ENCODE peak calls at places on chromosomes 5 and 9, in eight cellular contexts. One of them, this sample, is unnamed. For H3K36me3, the result is how much of the 10 kb centered on the place peaks cover.

GRCh38 chr9:83959061-83959460 is 21.0 kb downstream of the HNRNPK start:
- DNase-seq in testis: no peak
- DNase-seq in esophagus muscularis mucosa: no peak
- DNase-seq in H1: no peak
- DNase-seq in breast epithelium: no peak
- DNase-seq in ovary: no peak
- DNase-seq in heart left ventricle: no peak
- DNase-seq in Peyer's patch: no peak
- DNase-seq in this sample: no peak

GRCh38 chr5:137446611-137447010 is 52.5 kb downstream of the SPOCK1 start:
- DNase-seq in H1: no peak
- DNase-seq in breast epithelium: no peak
- DNase-seq in ovary: no peak
- DNase-seq in heart left ventricle: no peak
- DNase-seq in esophagus muscularis mucosa: no peak
- DNase-seq in Peyer's patch: no peak
- DNase-seq in testis: no peak
- DNase-seq in this sample: no peak

GRCh38 chr9:92035146-92035545 is 80.1 kb downstream of the SPTLC1 start:
- DNase-seq in Peyer's patch: no peak
- DNase-seq in breast epithelium: no peak
- DNase-seq in esophagus muscularis mucosa: no peak
- DNase-seq in testis: no peak
- DNase-seq in heart left ventricle: no peak
- DNase-seq in ovary: no peak
- DNase-seq in H1: no peak
- DNase-seq in this sample: no peak

GRCh38 chr5:85320495-85320894 is 935.8 kb upstream of the EDIL3 start:
- DNase-seq in breast epithelium: no peak
- DNase-seq in H1: no peak
- DNase-seq in testis: no peak
- DNase-seq in Peyer's patch: no peak
- DNase-seq in esophagus muscularis mucosa: no peak
- DNase-seq in ovary: no peak
- DNase-seq in heart left ventricle: no peak
- DNase-seq in this sample: no peak

GRCh38 chr5:143933434-143933833 is 121.5 kb downstream of the HMHB1 start:
- DNase-seq in ovary: no peak
- DNase-seq in testis: no peak
- DNase-seq in breast epithelium: no peak
- DNase-seq in Peyer's patch: no peak
- DNase-seq in H1: no peak
- DNase-seq in heart left ventricle: no peak
- DNase-seq in esophagus muscularis mucosa: no peak
- DNase-seq in this sample: no peak

GRCh38 chr9:27125936-27126335 is 16.9 kb downstream of the TEK start:
- DNase-seq in esophagus muscularis mucosa: no peak
- DNase-seq in breast epithelium: no peak
- DNase-seq in testis: no peak
- DNase-seq in Peyer's patch: no peak
- DNase-seq in heart left ventricle: no peak
- DNase-seq in H1: no peak
- DNase-seq in ovary: no peak
- DNase-seq in this sample: no peak

GRCh38 chr9:34507966-34508365 is 14.8 kb downstream of the ENHO start:
- DNase-seq in H1: no peak
- DNase-seq in esophagus muscularis mucosa: no peak
- DNase-seq in breast epithelium: no peak
- DNase-seq in Peyer's patch: peak
- DNase-seq in heart left ventricle: no peak
- DNase-seq in testis: no peak
- DNase-seq in ovary: no peak
- DNase-seq in this sample: no peak

GRCh38 chr9:111805841-111806241 is 11.1 kb upstream of the SHOC1 start:
- DNase-seq in esophagus muscularis mucosa: no peak
- DNase-seq in Peyer's patch: no peak
- DNase-seq in heart left ventricle: no peak
- DNase-seq in H1: no peak
- DNase-seq in testis: no peak
- DNase-seq in breast epithelium: no peak
- DNase-seq in ovary: no peak
- DNase-seq in this sample: no peak

GRCh38 chr5:158534203-158534602 is 565.5 kb downstream of the EBF1 start:
- DNase-seq in Peyer's patch: no peak
- DNase-seq in ovary: no peak
- DNase-seq in breast epithelium: no peak
- DNase-seq in testis: no peak
- DNase-seq in H1: peak
- DNase-seq in heart left ventricle: no peak
- DNase-seq in esophagus muscularis mucosa: no peak
- DNase-seq in this sample: no peak

GRCh38 chr5:149049371-149049781 is 13.5 kb downstream of the SH3TC2 start:
- DNase-seq in Peyer's patch: no peak
- DNase-seq in ovary: no peak
- DNase-seq in heart left ventricle: no peak
- DNase-seq in H1: no peak
- DNase-seq in breast epithelium: no peak
- DNase-seq in esophagus muscularis mucosa: peak
- DNase-seq in testis: no peak
- DNase-seq in this sample: no peak

GRCh38 chr5:146000072-146000471 is 63.7 kb downstream of the SH3RF2 start:
- DNase-seq in testis: no peak
- DNase-seq in H1: no peak
- DNase-seq in breast epithelium: no peak
- DNase-seq in ovary: no peak
- DNase-seq in Peyer's patch: no peak
- DNase-seq in esophagus muscularis mucosa: no peak
- DNase-seq in heart left ventricle: no peak
- DNase-seq in this sample: no peak

GRCh38 chr5:139638090-139638735 is 9.9 kb upstream of the CXXC5 start:
- DNase-seq in breast epithelium: no peak
- DNase-seq in ovary: peak
- DNase-seq in Peyer's patch: peak
- DNase-seq in esophagus muscularis mucosa: peak
- DNase-seq in testis: peak
- DNase-seq in H1: peak
- DNase-seq in heart left ventricle: peak
- DNase-seq in this sample: peak

GRCh38 chr5:90932052-90932699 is 373.6 kb downstream of the ADGRV1 start:
- DNase-seq in Peyer's patch: peak
- DNase-seq in esophagus muscularis mucosa: no peak
- DNase-seq in heart left ventricle: peak
- DNase-seq in ovary: peak
- DNase-seq in testis: peak
- DNase-seq in breast epithelium: no peak
- DNase-seq in H1: no peak
- DNase-seq in this sample: peak

GRCh38 chr5:128346038-128346437 is 192.0 kb downstream of the FBN2 start:
- DNase-seq in Peyer's patch: no peak
- DNase-seq in heart left ventricle: no peak
- DNase-seq in ovary: no peak
- DNase-seq in breast epithelium: no peak
- DNase-seq in H1: no peak
- DNase-seq in esophagus muscularis mucosa: no peak
- DNase-seq in testis: no peak
- DNase-seq in this sample: no peak

GRCh38 chr9:69376651-69377050 is 51.6 kb downstream of the ENTREP1 start:
- DNase-seq in breast epithelium: peak
- DNase-seq in heart left ventricle: peak
- DNase-seq in H1: no peak
- DNase-seq in esophagus muscularis mucosa: peak
- DNase-seq in ovary: peak
- DNase-seq in Peyer's patch: no peak
- DNase-seq in testis: no peak
- DNase-seq in this sample: peak

GRCh38 chr9:134757206-134757975 is 115.8 kb downstream of the COL5A1 start:
- DNase-seq in breast epithelium: no peak
- DNase-seq in esophagus muscularis mucosa: no peak
- DNase-seq in testis: no peak
- DNase-seq in Peyer's patch: no peak
- DNase-seq in ovary: no peak
- DNase-seq in heart left ventricle: no peak
- DNase-seq in H1: no peak
- DNase-seq in this sample: no peak

GRCh38 chr5:181223041-181223728 is at the start of gene TRIM41:
- DNase-seq in Peyer's patch: peak
- DNase-seq in ovary: peak
- DNase-seq in heart left ventricle: peak
- DNase-seq in esophagus muscularis mucosa: peak
- DNase-seq in breast epithelium: peak
- DNase-seq in testis: peak
- DNase-seq in H1: peak
- DNase-seq in this sample: peak
- TF ChIP-seq POLR2A in Peyer's patch: peak
- TF ChIP-seq POLR2A in ovary: peak
- TF ChIP-seq POLR2A in heart left ventricle: peak
- TF ChIP-seq POLR2A in esophagus muscularis mucosa: peak
- TF ChIP-seq POLR2A in breast epithelium: peak
- TF ChIP-seq POLR2A in testis: peak
- TF ChIP-seq POLR2A in H1: peak
- TF ChIP-seq POLR2A in this sample: no peak

DNA sequence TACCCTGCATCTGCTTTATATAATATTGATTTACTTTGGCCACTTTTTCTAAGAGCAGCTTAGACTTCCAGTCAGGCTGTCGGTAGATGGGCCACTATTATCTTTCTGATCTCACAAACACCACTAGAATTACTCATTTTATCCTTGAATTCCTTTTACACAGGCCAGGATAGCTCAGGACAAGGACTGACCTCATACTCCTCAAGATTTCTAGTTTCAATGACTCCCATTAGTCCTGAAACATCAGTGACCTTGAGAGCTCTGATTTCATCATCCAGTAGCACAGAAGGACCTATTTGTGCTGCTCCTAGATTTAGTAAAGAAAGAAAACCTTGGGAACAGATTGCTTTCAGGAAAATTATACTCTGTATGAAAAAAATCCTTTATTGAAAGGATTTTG is 727.9 kb upstream of the PTPRD start:
- DNase-seq in Peyer's patch: no peak
- DNase-seq in H1: no peak
- DNase-seq in heart left ventricle: no peak
- DNase-seq in testis: no peak
- DNase-seq in breast epithelium: no peak
- DNase-seq in esophagus muscularis mucosa: no peak
- DNase-seq in ovary: no peak
- DNase-seq in this sample: no peak
- TF ChIP-seq CTCF in Peyer's patch: no peak
- TF ChIP-seq CTCF in H1: no peak
- TF ChIP-seq CTCF in heart left ventricle: no peak
- TF ChIP-seq CTCF in testis: no peak
- TF ChIP-seq CTCF in breast epithelium: no peak
- TF ChIP-seq CTCF in esophagus muscularis mucosa: no peak
- TF ChIP-seq CTCF in ovary: no peak
- TF ChIP-seq CTCF in this sample: no peak

DNA sequence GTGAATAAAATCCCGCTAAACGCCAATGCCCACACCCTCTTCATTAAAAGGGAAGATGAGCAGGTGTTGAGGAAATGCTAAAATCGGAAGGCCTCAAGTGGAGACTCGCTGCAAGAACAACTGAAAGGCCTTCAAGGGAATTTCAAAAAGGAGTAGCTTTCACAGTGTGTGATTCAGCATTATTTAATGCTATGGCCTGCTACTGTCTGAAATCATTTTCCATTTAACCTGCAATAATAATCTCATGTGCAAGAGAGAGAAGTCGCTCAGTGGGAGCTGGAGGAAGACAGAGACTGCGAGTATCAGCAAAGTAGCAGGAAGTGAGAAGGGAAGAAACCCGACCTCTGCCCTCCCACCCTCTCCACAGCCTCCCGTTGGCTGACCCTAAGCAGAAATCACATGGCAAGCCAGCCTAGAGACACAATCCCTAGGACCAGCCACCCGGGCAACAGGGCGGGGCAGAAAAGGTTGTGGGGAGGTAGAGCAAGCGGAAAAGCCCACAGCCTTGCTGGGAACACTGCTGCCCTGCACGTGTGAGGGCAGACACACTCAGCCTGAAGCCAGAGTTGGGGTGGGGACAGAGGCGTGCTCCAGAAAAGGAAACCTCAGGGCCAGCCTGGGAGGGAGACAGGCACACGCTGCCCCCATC is 39.9 kb upstream of the CTSL start:
- DNase-seq in esophagus muscularis mucosa: peak
- DNase-seq in Peyer's patch: no peak
- DNase-seq in H1: no peak
- DNase-seq in heart left ventricle: peak
- DNase-seq in ovary: no peak
- DNase-seq in breast epithelium: no peak
- DNase-seq in testis: no peak
- DNase-seq in this sample: no peak
- H3K36me3 ChIP-seq in esophagus muscularis mucosa: under half
- H3K36me3 ChIP-seq in Peyer's patch: under half
- H3K36me3 ChIP-seq in H1: under half
- H3K36me3 ChIP-seq in heart left ventricle: under half
- H3K36me3 ChIP-seq in ovary: under half
- H3K36me3 ChIP-seq in breast epithelium: under half
- H3K36me3 ChIP-seq in testis: under half
- H3K36me3 ChIP-seq in this sample: under half

DNA sequence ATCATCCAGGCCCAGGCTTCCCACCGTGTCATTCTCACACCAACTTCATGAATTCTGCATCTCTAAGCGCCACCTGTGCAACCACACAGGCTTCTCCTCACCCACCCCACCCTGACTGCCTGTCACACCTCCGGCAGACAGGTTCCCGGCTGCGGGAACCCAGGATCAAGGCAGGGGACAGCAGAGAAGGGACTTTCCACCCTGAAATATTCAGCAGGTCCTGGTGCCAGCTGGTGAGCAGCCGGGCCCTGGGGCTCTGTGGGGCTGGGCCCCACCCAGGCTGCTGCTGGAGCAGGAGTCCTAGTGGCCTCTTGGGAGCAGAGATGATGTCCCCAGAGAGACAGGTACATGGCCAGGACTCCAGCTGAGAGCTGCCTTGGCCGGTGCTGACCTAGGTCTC is 12.7 kb downstream of the ANXA6 start:
- DNase-seq in ovary: no peak
- DNase-seq in breast epithelium: no peak
- DNase-seq in heart left ventricle: no peak
- DNase-seq in H1: no peak
- DNase-seq in Peyer's patch: no peak
- DNase-seq in esophagus muscularis mucosa: no peak
- DNase-seq in testis: no peak
- DNase-seq in this sample: no peak
- TF ChIP-seq POLR2A in ovary: no peak
- TF ChIP-seq POLR2A in breast epithelium: no peak
- TF ChIP-seq POLR2A in heart left ventricle: no peak
- TF ChIP-seq POLR2A in H1: no peak
- TF ChIP-seq POLR2A in Peyer's patch: no peak
- TF ChIP-seq POLR2A in esophagus muscularis mucosa: no peak
- TF ChIP-seq POLR2A in testis: no peak
- TF ChIP-seq POLR2A in this sample: no peak